ENCODE peak calls at places on chromosomes 2 and 18, in nine cellular contexts. V, E, D, H, L, S, G, M and R are unnamed samples.

GRCh38 chr2:221610249-221610648 is 38.1 kb upstream of the EPHA4 start:
- DNase-seq in L (no peak), V (no peak), E (no peak), H (peak), M (no peak), G (no peak), D (no peak), S (no peak), R (no peak)

GRCh38 chr2:218334531-218334930 is 22.1 kb upstream of the CATIP start:
- DNase-seq in L (no peak), G (no peak), S (no peak), E (no peak), H (no peak), D (no peak), V (peak), M (no peak), R (no peak)

GRCh38 chr2:71850306-71850801 is 297.3 kb downstream of the CYP26B1 start:
- DNase-seq in L (no peak), M (no peak), E (no peak), D (no peak), H (no peak), V (no peak), S (no peak), G (no peak), R (no peak)

GRCh38 chr2:182043021-182043420 is 57.4 kb downstream of the PPP1R1C start:
- DNase-seq in H (no peak), E (no peak), D (no peak), L (no peak), V (no peak), G (no peak), S (no peak), M (no peak), R (no peak)

GRCh38 chr2:43311276-43311675 is 84.9 kb upstream of the ZFP36L2 start:
- DNase-seq in L (peak), D (no peak), G (no peak), M (peak), V (no peak), S (no peak), E (no peak), H (no peak), R (no peak)

GRCh38 chr2:218166791-218167190 is at the start of gene CXCR1:
- DNase-seq in S (no peak), G (no peak), V (peak), L (no peak), H (no peak), M (no peak), D (peak), E (peak), R (no peak)

GRCh38 chr2:78355967-78356366 is 669.5 kb upstream of the REG3G start:
- DNase-seq in G (no peak), S (no peak), V (no peak), D (no peak), L (no peak), E (no peak), H (peak), M (no peak), R (no peak)

GRCh38 chr2:160375802-160376469 is 117.7 kb downstream of the RBMS1 start:
- DNase-seq in H (no peak), S (no peak), G (no peak), L (no peak), D (no peak), E (no peak), M (no peak), V (peak), R (no peak)

GRCh38 chr2:104236491-104236890 is 617.4 kb upstream of the POU3F3 start:
- DNase-seq in V (no peak), M (no peak), H (no peak), L (no peak), E (no peak), S (no peak), D (no peak), G (no peak), R (no peak)

GRCh38 chr18:500230-500555 is 308 bp downstream of the COLEC12 start:
- DNase-seq in L (peak), M (peak), G (no peak), V (no peak), H (no peak), S (no peak), D (no peak), E (no peak), R (no peak)

GRCh38 chr18:72762505-72763122 is 105.2 kb downstream of the NETO1 start:
- DNase-seq in V (peak), L (peak), S (no peak), D (no peak), E (no peak), M (peak), H (peak), G (no peak), R (no peak)

GRCh38 chr2:208984376-208985100 is 439.3 kb upstream of the MAP2 start:
- DNase-seq in H (no peak), S (peak), D (no peak), V (no peak), G (no peak), E (no peak), M (no peak), L (peak), R (no peak)

GRCh38 chr18:47418746-47419145 is 167.3 kb upstream of the SKOR2 start:
- DNase-seq in E (no peak), V (no peak), D (no peak), M (peak), H (no peak), L (no peak), G (no peak), S (no peak), R (no peak)

GRCh38 chr2:218020966-218021535 is 18.3 kb upstream of the TNS1 start:
- DNase-seq in G (no peak), V (no peak), D (no peak), L (no peak), H (no peak), E (no peak), S (no peak), M (no peak), R (no peak)

GRCh38 chr18:55732227-55733106 is 144.5 kb upstream of the TCF4 start:
- DNase-seq in S (no peak), G (no peak), E (no peak), L (no peak), H (peak), D (no peak), M (no peak), V (no peak), R (no peak)

GRCh38 chr18:9333441-9334350 is 877 bp upstream of the TWSG1 start:
- DNase-seq in E (peak), L (no peak), D (peak), G (peak), S (peak), M (peak), H (peak), V (no peak), R (peak)